ENCODE peak calls at places on chromosomes 2 and 18, in seven cellular contexts. K is upper lobe of right lung, I is stomach, Z is neural progenitor cell, E is mucosa of descending colon, U is breast epithelium, M is epithelial cell of esophagus. L is an unnamed sample.

GRCh38 chr18:44627245-44627644 is 53.4 kb upstream of the SETBP1 start:
- DNase-seq in I (no peak), K (no peak), Z (no peak), M (peak), E (no peak), U (no peak), L (peak)

GRCh38 chr18:36468161-36468560 is 170.6 kb downstream of the FHOD3 start:
- DNase-seq in M (no peak), Z (no peak), K (no peak), I (no peak), U (no peak), E (no peak), L (no peak)

GRCh38 chr18:13566941-13567762 is 159.2 kb downstream of the FAM210A start:
- DNase-seq in Z (no peak), U (no peak), I (no peak), K (peak), M (no peak), E (no peak), L (no peak)

GRCh38 chr2:149858214-149858613 is 270.6 kb upstream of the MMADHC start:
- DNase-seq in I (no peak), E (no peak), U (no peak), M (no peak), Z (no peak), K (no peak), L (peak)

GRCh38 chr2:165601866-165602636 is 132.6 kb downstream of the CSRNP3 start:
- DNase-seq in U (no peak), E (no peak), K (no peak), Z (no peak), I (no peak), M (peak), L (peak)

GRCh38 chr18:12307251-12307736 is 747 bp upstream of the TUBB6 start:
- DNase-seq in K (no peak), E (peak), I (no peak), U (peak), Z (peak), M (peak), L (peak)

GRCh38 chr2:161546635-161547034 is 77.6 kb upstream of the SLC4A10 start:
- DNase-seq in I (no peak), U (no peak), E (no peak), M (no peak), K (no peak), Z (no peak), L (no peak)

GRCh38 chr2:36562245-36562644 is 35.7 kb downstream of the FEZ2 start:
- DNase-seq in Z (no peak), K (no peak), E (no peak), U (no peak), M (peak), I (no peak), L (peak)

GRCh38 chr2:26238301-26238958 is 6.0 kb downstream of the HADHA start:
- DNase-seq in I (no peak), K (no peak), M (peak), Z (no peak), U (no peak), E (no peak), L (peak)

GRCh38 chr2:63834401-63834800 is 7.3 kb upstream of the UGP2 start:
- DNase-seq in U (no peak), Z (no peak), E (no peak), M (no peak), K (no peak), I (no peak), L (no peak)

GRCh38 chr18:31049189-31049588 is 6.6 kb upstream of the DSC3 start:
- DNase-seq in U (no peak), I (no peak), Z (no peak), K (no peak), M (peak), E (no peak), L (no peak)

GRCh38 chr2:201411421-201411820 is 39.8 kb downstream of the TRAK2 start:
- DNase-seq in Z (no peak), E (no peak), U (no peak), K (no peak), M (no peak), I (no peak), L (peak)

GRCh38 chr2:206428783-206429182 is 14.5 kb upstream of the ADAM23 start:
- DNase-seq in I (no peak), M (no peak), K (no peak), Z (no peak), E (no peak), U (no peak), L (no peak)

GRCh38 chr2:27977623-27978312 is 87.2 kb downstream of the BABAM2 start:
- DNase-seq in Z (no peak), K (no peak), E (no peak), U (no peak), I (no peak), M (peak), L (peak)

GRCh38 chr2:172091626-172092566 is 6.6 kb downstream of the DLX1 start:
- DNase-seq in I (no peak), M (no peak), E (no peak), Z (peak), K (no peak), U (no peak), L (no peak)

GRCh38 chr18:47968006-47968676 is 37.7 kb upstream of the SMAD2 start:
- DNase-seq in I (peak), U (no peak), Z (peak), K (no peak), M (no peak), E (no peak), L (peak)

GRCh38 chr2:69057660-69058059 is 44.7 kb downstream of the ANTXR1 start:
- DNase-seq in M (no peak), I (no peak), E (no peak), U (no peak), K (no peak), Z (no peak), L (peak)

GRCh38 chr2:43142921-43143438 is 83.4 kb downstream of the ZFP36L2 start:
- DNase-seq in Z (no peak), M (peak), K (no peak), I (no peak), E (peak), U (no peak), L (no peak)

GRCh38 chr2:64698668-64699444 is 45.1 kb upstream of the SERTAD2 start:
- DNase-seq in U (no peak), K (no peak), M (peak), Z (no peak), I (no peak), E (no peak), L (peak)

GRCh38 chr2:197986977-197987376 is 182.6 kb downstream of the PLCL1 start:
- DNase-seq in M (no peak), Z (no peak), E (no peak), K (no peak), I (no peak), U (no peak), L (peak)

GRCh38 chr2:219521066-219521880 is 7.0 kb downstream of the ASIC4 start:
- DNase-seq in I (no peak), E (no peak), Z (peak), U (no peak), M (peak), K (no peak), L (peak)

GRCh38 chr18:34862561-34862960 is 152.5 kb downstream of the DTNA start:
- DNase-seq in K (no peak), E (no peak), U (no peak), Z (no peak), M (no peak), I (no peak), L (no peak)

GRCh38 chr2:30235859-30236535 is 4.7 kb downstream of the LBH start:
- DNase-seq in Z (no peak), K (no peak), U (no peak), E (no peak), M (no peak), I (peak), L (no peak)

GRCh38 chr2:59803586-59803985 is 749.9 kb downstream of the BCL11A start:
- DNase-seq in M (no peak), I (no peak), K (no peak), U (no peak), E (no peak), Z (no peak), L (no peak)

GRCh38 chr2:8849322-8849721 is 11.9 kb upstream of the KIDINS220 start:
- DNase-seq in K (no peak), I (no peak), U (no peak), M (peak), Z (no peak), E (no peak), L (peak)

GRCh38 chr2:72114693-72115051 is 33.0 kb downstream of the CYP26B1 start:
- DNase-seq in Z (no peak), K (no peak), M (peak), I (no peak), E (no peak), U (no peak), L (no peak)

DNA sequence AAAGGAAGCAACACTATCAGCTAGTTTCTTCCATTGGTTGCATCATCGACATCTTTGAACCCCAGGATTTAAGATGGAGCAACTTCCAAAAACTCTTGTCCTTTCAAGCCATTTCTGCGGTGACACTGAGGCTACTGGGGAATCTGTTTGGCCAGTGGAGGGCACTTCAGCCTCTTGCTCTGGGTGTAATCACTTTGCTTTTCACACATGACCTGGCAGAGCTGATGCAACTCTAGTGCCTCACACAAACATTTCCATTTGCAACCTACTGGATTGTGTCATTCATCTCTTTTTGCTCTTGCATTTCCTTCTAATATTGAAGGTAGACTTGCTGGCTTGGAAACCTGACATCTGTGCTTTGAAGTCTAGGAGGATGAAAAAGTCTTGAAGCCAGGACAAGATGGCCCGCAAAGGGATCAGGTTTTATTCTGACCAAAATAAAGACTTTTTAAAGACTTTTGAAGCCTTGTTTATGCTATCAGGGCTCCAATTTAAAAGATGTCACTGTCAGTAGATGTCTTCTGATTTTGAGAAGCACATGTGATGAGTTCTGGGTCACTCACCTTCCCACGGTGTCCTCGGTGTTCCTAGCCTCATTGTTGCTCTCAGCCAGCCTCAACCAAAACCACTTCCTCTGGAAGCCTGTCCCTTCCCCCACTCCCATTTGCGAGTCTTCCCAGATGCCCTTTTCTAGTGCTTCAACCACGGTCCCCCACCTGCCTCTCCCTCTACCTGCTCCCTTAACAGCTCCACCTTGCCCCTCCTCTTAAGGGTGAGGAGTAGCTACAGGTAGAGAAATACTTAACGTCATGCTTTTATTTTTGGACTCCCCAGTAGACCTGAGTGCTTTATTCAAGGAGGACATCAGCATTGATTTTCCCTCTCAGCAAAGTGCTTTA is 69.7 kb upstream of the KCNE4 start:
- DNase-seq in E (no peak), Z (peak), M (peak), K (no peak), I (peak), U (no peak), L (peak)
- TF ChIP-seq CTCF in E (no peak), Z (peak), M (peak), K (peak), I (no peak), U (no peak), L (peak)

DNA sequence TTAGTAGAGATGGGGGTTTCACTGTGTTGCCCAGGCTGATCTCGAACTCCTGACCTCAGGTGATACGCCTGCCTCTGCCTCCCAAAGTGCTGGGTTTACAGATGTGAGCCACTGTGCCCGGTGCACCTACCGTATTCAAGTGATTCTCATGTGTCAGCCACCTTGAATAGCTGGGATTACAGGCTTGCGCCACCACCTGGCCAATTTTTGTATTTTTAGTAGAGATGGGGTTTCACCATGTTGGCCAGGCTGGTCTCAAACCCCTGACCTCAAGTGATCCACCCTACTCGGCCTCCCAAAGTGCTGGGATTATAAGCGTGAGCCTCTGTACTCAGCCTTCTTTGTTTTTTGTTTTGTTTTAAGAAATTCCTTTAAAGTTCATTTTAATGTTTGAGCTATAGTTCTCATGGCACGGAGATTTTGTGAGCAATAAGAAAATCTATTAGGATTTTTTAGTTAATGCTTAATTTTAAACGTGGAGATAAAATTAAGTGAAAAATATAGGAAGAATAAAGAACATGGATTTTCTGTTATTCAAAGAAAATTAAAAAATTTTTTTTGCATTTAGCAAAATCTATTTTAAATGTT is 242.6 kb downstream of the PHLPP1 start:
- DNase-seq in E (no peak), Z (peak), K (no peak), M (peak), U (no peak), I (peak), L (peak)
- TF ChIP-seq CTCF in E (no peak), Z (peak), K (peak), M (peak), U (peak), I (peak), L (peak)

DNA sequence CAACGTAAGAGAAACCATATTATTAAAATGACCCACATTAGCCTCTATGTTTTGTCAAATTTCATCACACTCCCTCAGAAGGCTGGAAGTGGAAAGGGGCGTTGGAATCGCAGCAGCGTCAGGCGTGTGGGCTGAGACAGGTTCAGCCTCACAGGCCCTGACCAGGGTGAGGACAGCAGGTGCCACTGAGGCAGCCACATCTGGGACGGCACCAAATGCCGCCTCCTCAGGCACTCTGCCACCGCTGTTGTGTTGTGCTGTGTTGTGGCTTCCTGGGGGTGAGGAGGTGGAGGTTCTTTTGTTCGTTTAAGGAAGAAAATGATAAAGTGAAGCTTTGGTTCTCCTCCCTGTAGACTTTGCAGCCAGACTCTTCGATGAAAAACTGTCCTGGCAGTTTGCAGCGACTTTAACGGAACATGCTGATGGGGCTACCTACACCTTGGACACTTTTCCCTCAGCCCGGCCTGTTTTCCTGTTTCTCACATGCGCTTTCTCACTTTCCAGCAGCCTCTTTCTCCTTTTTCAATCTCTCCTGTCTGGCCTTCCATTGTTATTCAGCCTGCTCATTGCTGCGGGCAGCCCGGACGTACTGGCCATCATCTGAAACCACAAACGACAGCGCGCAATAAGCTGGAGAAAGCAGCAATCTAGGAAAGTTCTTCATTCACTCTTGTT is 44.9 kb upstream of the SALL3 start:
- DNase-seq in Z (no peak), E (no peak), I (no peak), U (no peak), M (no peak), K (no peak), L (no peak)
- TF ChIP-seq CTCF in Z (no peak), E (no peak), I (no peak), U (no peak), M (no peak), K (no peak), L (no peak)

DNA sequence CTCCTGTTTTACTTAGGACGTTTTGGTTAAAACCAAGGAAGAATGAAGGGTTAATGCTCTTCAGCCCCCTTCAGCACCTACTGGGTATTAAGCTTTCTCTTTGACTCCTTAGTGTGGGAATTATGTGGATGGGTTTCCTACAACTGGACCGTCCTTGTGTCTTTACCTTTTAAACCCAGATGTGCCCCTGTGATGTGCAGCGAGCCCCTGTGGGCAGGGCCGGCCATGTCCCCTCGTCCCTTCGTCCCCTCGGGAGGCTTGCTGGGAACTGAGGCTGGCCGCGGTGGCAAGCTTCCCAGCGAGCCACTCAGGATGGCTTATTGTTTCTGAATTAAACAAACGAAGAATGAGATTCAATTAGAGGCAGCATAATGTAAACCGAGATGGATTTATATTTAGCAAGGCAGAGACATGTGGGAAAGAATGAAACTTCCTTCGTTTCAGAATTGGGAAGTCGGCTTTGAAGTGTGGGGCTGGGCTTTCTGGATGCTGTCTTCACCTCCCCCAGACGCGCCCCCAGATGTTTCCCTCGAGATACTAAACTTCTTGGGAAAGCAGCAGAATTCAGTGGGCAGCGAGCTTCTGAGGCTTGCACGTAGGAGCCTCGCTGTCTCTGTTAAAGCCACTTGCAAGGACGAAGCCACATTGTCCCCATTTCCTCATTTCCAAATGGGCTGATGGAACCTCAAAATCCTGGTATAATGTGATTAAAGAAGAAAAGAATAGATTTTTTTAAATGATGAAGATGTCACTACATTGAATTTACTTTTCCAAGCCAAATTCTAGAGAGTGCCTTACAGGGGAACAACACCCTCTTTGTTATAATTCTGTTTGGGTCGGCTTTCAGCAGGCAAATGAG is 146.0 kb downstream of the VAPA start:
- DNase-seq in M (no peak), I (no peak), U (no peak), Z (no peak), E (no peak), K (no peak), L (no peak)
- TF ChIP-seq CTCF in M (no peak), I (no peak), U (no peak), Z (no peak), E (no peak), K (no peak), L (no peak)

DNA sequence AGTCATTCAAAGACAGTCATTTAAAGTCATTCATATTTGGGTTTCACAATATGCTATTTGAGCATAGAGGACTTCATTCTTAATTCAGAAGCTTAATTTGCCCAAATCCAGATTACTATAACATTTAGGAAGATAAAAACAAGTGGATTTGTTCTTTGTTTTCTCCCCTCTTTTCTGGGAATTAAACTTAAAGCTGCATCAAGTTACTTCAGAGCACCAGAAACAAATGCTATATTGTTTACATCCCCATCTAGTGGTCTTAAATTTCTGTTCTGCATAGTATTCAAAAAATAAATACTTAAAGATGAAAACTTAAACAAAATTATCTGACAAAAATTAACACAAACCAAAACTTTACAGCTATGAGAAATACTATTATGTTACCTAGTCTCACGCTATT is 34.7 kb upstream of the MARCHF7 start:
- DNase-seq in Z (no peak), K (no peak), I (no peak), E (no peak), U (no peak), M (peak), L (peak)
- TF ChIP-seq CTCF in Z (peak), K (peak), I (no peak), E (no peak), U (no peak), M (peak), L (peak)

GRCh38 chr2:114724513-114724912 is 282.1 kb downstream of the DPP10 start:
- DNase-seq in M (no peak), E (no peak), U (no peak), I (no peak), Z (peak), K (no peak), L (no peak)

GRCh38 chr2:114727012-114727411 is 284.6 kb downstream of the DPP10 start:
- DNase-seq in U (no peak), M (no peak), E (no peak), I (no peak), K (no peak), Z (no peak), L (no peak)

GRCh38 chr2:114728372-114728771 is 285.9 kb downstream of the DPP10 start:
- DNase-seq in M (no peak), I (no peak), Z (no peak), U (no peak), E (no peak), K (no peak), L (no peak)

DNA sequence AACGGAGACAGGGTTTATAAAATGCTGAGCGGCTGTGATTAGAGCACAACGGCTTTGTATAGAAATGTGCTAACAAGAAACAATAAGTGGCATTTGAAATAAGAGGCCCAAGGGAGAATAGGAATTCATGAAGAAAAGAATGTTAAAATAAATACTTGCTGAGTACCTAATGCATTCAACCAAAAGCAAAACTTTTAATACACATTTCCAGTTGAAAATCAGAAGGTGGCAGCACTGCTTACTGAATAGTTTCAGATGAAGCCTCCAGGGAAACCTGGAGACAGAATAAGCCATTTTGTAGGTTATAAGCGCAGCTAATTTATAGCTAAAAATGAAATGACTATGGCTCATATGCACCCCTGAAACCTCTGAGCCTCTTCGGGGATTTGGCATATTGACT is 286.6 kb downstream of the DPP10 start:
- DNase-seq in M (no peak), Z (peak), U (no peak), K (no peak), E (no peak), I (no peak), L (no peak)
- TF ChIP-seq CTCF in M (peak), Z (peak), U (no peak), K (peak), E (no peak), I (no peak), L (no peak)

GRCh38 chr2:217477583-217477982 is 525.2 kb downstream of the TNS1 start:
- DNase-seq in Z (no peak), U (no peak), E (no peak), K (no peak), M (no peak), I (no peak), L (no peak)
- TF ChIP-seq CTCF in Z (no peak), U (no peak), E (no peak), K (no peak), M (no peak), I (no peak), L (no peak)